ENCODE peak calls at places on chromosomes 3 and 15, in four cellular contexts. Y is ovary, S is heart right ventricle, D is lower lobe of right lung. C is an unnamed sample.

GRCh38 chr15:74307827-74308642 is 59.4 kb downstream of the CYP11A1 start:
- DNase-seq in S (peak), D (no peak), Y (peak), C (peak)

GRCh38 chr3:129398803-129399144 is 29.7 kb downstream of the EFCAB12 start:
- DNase-seq in D (no peak), Y (peak), S (no peak), C (no peak)

GRCh38 chr3:60182697-60183096 is 1068.6 kb downstream of the FHIT start:
- DNase-seq in S (no peak), D (no peak), Y (no peak), C (no peak)

GRCh38 chr3:128334086-128334650 is 132.5 kb downstream of the DNAJB8 start:
- DNase-seq in D (peak), Y (no peak), S (no peak), C (no peak)

GRCh38 chr15:70562906-70563305 is 200.5 kb downstream of the UACA start:
- DNase-seq in D (no peak), S (no peak), Y (no peak), C (no peak)

GRCh38 chr3:111548060-111548459 is 6.1 kb downstream of the CD96 start:
- DNase-seq in Y (no peak), S (no peak), D (no peak), C (no peak)

GRCh38 chr3:170632780-170633179 is 46.9 kb upstream of the SLC7A14 start:
- DNase-seq in Y (no peak), D (no peak), S (no peak), C (no peak)

GRCh38 chr3:44584646-44585501 is at the start of gene ZNF660:
- DNase-seq in S (peak), Y (peak), D (peak), C (peak)

GRCh38 chr3:170863768-170864167 is 6.2 kb downstream of the RPL22L1 start:
- DNase-seq in S (no peak), Y (no peak), D (no peak), C (no peak)

GRCh38 chr3:29331830-29332637 is 51.2 kb downstream of the RBMS3 start:
- DNase-seq in Y (no peak), S (no peak), D (no peak), C (no peak)

GRCh38 chr3:41258239-41258800 is 59.0 kb downstream of the CTNNB1 start:
- DNase-seq in D (no peak), Y (no peak), S (no peak), C (no peak)

GRCh38 chr15:71571641-71572040 is 238.7 kb upstream of the NR2E3 start:
- DNase-seq in Y (no peak), D (no peak), S (no peak), C (no peak)

GRCh38 chr3:30162579-30162978 is 443.8 kb upstream of the TGFBR2 start:
- DNase-seq in S (no peak), D (no peak), Y (no peak), C (no peak)

GRCh38 chr3:53192608-53193007 is 31.6 kb downstream of the PRKCD start:
- DNase-seq in Y (no peak), D (no peak), S (no peak), C (no peak)

GRCh38 chr3:42071720-42072582 is 19.2 kb upstream of the TRAK1 start:
- DNase-seq in Y (peak), D (peak), S (peak), C (peak)

GRCh38 chr15:76840830-76841460 is 64.2 kb downstream of the SCAPER start:
- DNase-seq in S (no peak), Y (no peak), D (no peak), C (no peak)

GRCh38 chr3:183924543-183924942 is 39.9 kb upstream of the PARL start:
- DNase-seq in Y (no peak), S (no peak), D (no peak), C (no peak)
- H3K27ac ChIP-seq in Y (no peak), S (no peak), D (no peak), C (no peak)

DNA sequence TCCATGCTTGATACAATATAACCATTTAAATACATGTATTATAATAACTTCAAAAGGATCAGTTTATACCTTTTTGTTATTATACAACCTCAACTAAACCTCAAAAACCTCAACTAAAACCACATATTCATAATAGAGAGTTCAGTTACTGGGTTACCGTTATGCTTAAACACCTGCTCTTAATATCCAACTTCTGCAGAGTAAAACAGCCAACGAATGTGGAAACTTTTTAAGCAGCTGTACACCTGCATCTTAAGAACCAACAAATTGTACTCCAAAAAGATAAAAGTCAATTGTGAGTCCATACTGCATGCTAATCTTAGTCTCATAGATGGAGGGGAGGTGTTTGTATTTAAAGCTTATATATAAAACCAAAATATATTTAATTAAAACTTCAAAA is 53.5 kb downstream of the TFDP2 start:
- DNase-seq in D (no peak), Y (no peak), S (no peak), C (no peak)
- H3K27ac ChIP-seq in D (no peak), Y (no peak), S (no peak), C (no peak)

DNA sequence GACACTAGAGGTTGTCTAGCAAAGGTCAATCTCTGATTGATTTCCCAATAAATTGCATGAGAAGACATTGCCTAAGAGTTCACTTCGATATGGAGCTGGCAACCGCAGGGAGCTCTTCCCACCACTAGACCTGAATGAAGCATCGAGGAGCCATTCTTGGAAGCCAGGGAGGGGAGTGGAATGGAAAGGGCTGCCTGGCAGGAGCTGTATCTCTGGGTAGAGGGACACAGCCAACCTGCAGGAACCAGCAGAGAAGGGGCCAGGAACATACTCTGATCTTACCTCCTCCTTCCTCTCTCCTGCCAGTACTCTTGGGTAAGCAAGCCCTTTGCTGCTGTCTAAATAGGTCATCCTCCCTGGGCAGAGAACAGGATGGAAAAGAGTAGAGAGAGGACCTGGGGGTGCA is 156.9 kb upstream of the TSC22D2 start:
- DNase-seq in Y (no peak), D (no peak), S (no peak), C (no peak)
- H3K27ac ChIP-seq in Y (no peak), D (no peak), S (peak), C (no peak)

GRCh38 chr3:18445421-18446066 is 20.4 kb upstream of the SATB1 start:
- DNase-seq in D (no peak), S (no peak), Y (no peak), C (no peak)

GRCh38 chr3:18443670-18444596 is 18.8 kb upstream of the SATB1 start:
- DNase-seq in S (no peak), D (peak), Y (peak), C (peak)

GRCh38 chr3:18446067-18446793 is 21.1 kb upstream of the SATB1 start:
- DNase-seq in D (no peak), Y (no peak), S (no peak), C (no peak)

GRCh38 chr3:18442743-18443669 is 17.9 kb upstream of the SATB1 start:
- DNase-seq in Y (no peak), D (no peak), S (no peak), C (no peak)

GRCh38 chr3:18444597-18445420 is 19.7 kb upstream of the SATB1 start:
- DNase-seq in D (peak), S (peak), Y (peak), C (peak)
- H3K27ac ChIP-seq in D (peak), S (no peak), Y (no peak), C (no peak)

GRCh38 chr3:177597325-177598109 is 400.2 kb upstream of the TBL1XR1 start:
- DNase-seq in S (peak), Y (peak), D (no peak), C (no peak)

GRCh38 chr3:177596248-177596821 is 399.1 kb upstream of the TBL1XR1 start:
- DNase-seq in S (no peak), Y (no peak), D (no peak), C (no peak)

GRCh38 chr3:177598110-177598833 is 401.0 kb upstream of the TBL1XR1 start:
- DNase-seq in S (no peak), D (no peak), Y (no peak), C (no peak)

GRCh38 chr3:177595789-177596188 is 398.5 kb upstream of the TBL1XR1 start:
- DNase-seq in D (no peak), S (no peak), Y (no peak), C (no peak)

GRCh38 chr3:177596822-177597271 is 399.6 kb upstream of the TBL1XR1 start:
- DNase-seq in Y (no peak), D (no peak), S (no peak), C (no peak)
- H3K27ac ChIP-seq in Y (peak), D (peak), S (peak), C (no peak)

C was measured in substantia nigra.